ENCODE peak calls at places on chromosomes 1 and 21, in eight cellular contexts. L is cardiac fibroblast, Q is dorsolateral prefrontal cortex, K is cardiac muscle cell, J is PC-3, Z is tibial artery, U is pancreas, X is fibroblast of the aortic adventitia. M is an unnamed sample.

GRCh38 chr1:167752219-167752985 is 30.6 kb downstream of the MPZL1 start:
- DNase-seq in U (no peak), X (peak; percentile 54), K (no peak), L (peak; percentile 32), Z (no peak), Q (no peak), J (peak; percentile 41), M (peak; percentile 65)

GRCh38 chr1:2382621-2383361 is 8.6 kb downstream of the MORN1 start:
- DNase-seq in K (peak; percentile 54), J (peak; percentile 72), X (no peak), L (peak; percentile 47), U (peak; percentile 71), Z (no peak), Q (peak; percentile 73), M (peak; percentile 26)

GRCh38 chr1:230806552-230806951 is 59.4 kb downstream of the CAPN9 start:
- DNase-seq in U (no peak), K (no peak), X (no peak), J (no peak), Z (no peak), Q (no peak), L (no peak), M (no peak)

GRCh38 chr1:239270509-239270908 is 115.9 kb upstream of the CHRM3 start:
- DNase-seq in J (no peak), K (no peak), U (no peak), X (no peak), Z (no peak), L (no peak), Q (no peak), M (no peak)

GRCh38 chr1:185894806-185895205 is 160.6 kb downstream of the HMCN1 start:
- DNase-seq in K (no peak), J (peak; percentile 22), X (peak; percentile 57), L (peak; percentile 55), Q (no peak), U (no peak), Z (no peak), M (no peak)

GRCh38 chr1:228236744-228237143 is 28.9 kb downstream of the OBSCN start:
- DNase-seq in K (peak; percentile 80), J (peak; percentile 85), Z (no peak), X (peak; percentile 61), Q (no peak), U (no peak), L (peak; percentile 65), M (peak; percentile 53)

GRCh38 chr1:170807432-170807831 is 127.9 kb upstream of the MROH9 start:
- DNase-seq in J (peak; percentile 49), Z (no peak), L (peak; percentile 88), U (no peak), K (no peak), X (peak; percentile 70), Q (no peak), M (peak; percentile 71)

GRCh38 chr21:42337830-42338729 is 12.7 kb downstream of the TFF2 start:
- DNase-seq in L (peak; percentile 49), X (peak; percentile 19), Z (no peak), J (peak; percentile 95), U (peak; percentile 78), K (peak; percentile 63), Q (peak; percentile 75), M (peak; percentile 37)

GRCh38 chr1:39733161-39733560 is 5.5 kb upstream of the PPIE start:
- DNase-seq in K (no peak), J (no peak), L (peak; percentile 4), Q (no peak), X (no peak), U (peak; percentile 75), Z (no peak), M (no peak)

DNA sequence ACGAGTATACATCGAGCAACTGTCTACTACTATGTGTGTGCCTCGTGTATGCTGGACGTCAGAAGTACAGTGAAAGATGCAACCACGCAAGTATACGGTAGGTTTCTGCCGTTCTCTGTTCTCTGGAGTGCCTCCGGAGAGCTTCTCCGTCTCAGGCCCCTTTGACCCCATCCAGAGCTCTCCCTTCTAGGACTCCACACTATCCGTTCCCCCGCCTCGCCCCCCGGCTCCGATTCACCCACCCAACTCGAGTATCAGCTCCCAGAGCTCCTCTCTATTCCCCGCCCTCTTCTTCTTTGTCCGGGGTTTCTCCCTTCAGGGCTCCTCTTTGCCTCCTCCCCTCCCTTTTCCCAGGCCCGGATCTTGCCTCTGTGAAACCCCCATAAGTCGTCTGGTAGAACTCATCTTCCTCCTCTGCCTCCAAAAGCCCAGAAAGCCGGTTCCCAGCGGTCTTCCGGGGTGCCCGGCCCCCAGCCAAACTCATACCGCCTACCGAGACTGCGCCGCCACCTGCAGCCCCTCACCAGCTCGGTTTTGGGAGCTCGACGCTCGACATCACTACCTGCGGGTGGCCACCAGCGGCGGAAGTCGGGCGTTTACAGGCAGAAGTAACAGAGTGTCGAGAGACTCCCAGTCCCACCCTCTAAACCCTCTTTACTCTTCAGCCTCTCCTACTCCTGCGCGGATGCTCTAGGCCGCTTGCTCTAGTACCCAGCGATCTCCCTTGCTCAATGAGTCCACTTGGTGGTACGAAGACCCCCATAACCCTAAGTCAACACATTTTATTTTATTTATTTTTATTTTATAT is at the start of gene VPS72:
- DNase-seq in U (peak; percentile 84), J (peak; percentile 90), L (peak; percentile 91), K (peak; percentile 93), X (peak; percentile 87), Q (peak; percentile 89), Z (peak; percentile 90), M (peak; percentile 87)
- TF ChIP-seq CTCF in U (no peak), J (no peak), L (no peak), K (no peak), X (no peak), Q (peak; percentile 41), Z (no peak), M (no peak)

GRCh38 chr1:218156602-218157001 is 128.5 kb upstream of the RRP15 start:
- DNase-seq in Q (no peak), J (no peak), X (no peak), U (no peak), L (no peak), K (peak; percentile 57), Z (no peak), M (no peak)
- TF ChIP-seq CTCF in Q (no peak), J (no peak), X (no peak), U (no peak), L (no peak), K (no peak), Z (no peak), M (no peak)

DNA sequence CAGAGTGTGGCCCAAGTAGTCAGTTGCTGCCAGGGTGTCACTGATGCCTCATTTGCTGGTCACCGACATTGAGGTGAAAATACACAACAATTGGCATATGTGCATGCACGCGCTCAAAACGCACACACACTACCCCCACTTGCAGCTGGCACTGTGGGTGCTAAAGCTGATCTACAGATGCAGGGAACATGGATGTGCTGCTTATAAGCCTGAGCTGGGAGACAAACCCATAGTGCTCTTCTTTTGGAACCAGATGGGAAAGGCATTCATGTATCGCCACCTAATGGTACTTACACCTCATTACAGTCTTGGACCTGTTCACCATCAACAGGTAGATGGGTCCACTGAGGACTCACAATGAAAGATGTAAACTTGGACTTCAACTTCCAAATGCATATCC is 70.3 kb upstream of the CAMK1G start:
- DNase-seq in U (no peak), J (peak; percentile 85), L (peak; percentile 64), K (peak; percentile 61), X (peak; percentile 42), Z (no peak), Q (no peak), M (peak; percentile 58)
- TF ChIP-seq CTCF in U (no peak), J (peak; percentile 89), L (peak; percentile 72), K (peak; percentile 68), X (peak; percentile 55), Z (no peak), Q (peak; percentile 24), M (peak; percentile 70)

GRCh38 chr21:39096754-39097153 is 86.5 kb downstream of the PSMG1 start:
- DNase-seq in U (no peak), K (no peak), L (no peak), Q (no peak), Z (peak; percentile 64), J (no peak), X (no peak), M (no peak)
- TF ChIP-seq CTCF in U (no peak), K (no peak), L (peak; percentile 3), Q (no peak), Z (no peak), J (peak; percentile 52), X (no peak), M (no peak)

DNA sequence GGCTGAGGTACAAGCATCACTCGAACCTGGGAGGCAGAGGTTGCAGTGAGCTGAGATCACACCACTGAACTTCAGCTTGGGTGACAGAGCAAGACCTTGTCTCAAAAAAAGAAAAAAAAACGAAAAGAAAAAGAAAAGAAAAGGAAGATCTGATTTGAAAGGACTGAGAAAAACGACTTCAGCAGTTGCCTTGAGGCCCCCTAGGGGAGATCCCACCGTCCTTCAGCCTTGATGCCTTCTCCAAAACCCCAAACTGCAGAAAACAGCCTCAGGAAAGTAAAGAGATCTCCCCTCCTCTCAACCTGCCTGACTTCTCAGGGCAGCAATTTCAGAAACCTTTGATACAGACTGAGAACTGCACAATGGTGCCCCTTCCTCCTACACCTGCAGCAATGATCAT is 50.9 kb upstream of the BCAR3 start:
- DNase-seq in Q (no peak), L (no peak), Z (no peak), X (no peak), U (no peak), K (no peak), J (no peak), M (no peak)
- TF ChIP-seq CTCF in Q (no peak), L (peak; percentile 25), Z (no peak), X (peak; percentile 5), U (no peak), K (peak; percentile 29), J (no peak), M (peak; percentile 28)

M was measured in fibroblast of mammary gland.